ENCODE peak calls at places on chromosomes 3 and 15, in seven cellular contexts. E is tibial nerve, H is HCT116, R is suprapubic skin, A is sigmoid colon, Z is A549, L is HepG2. U is an unnamed sample.

GRCh38 chr15:62454567-62455172 is 289.6 kb upstream of the C2CD4B start:
- DNase-seq in Z (no peak), A (peak; percentile 21), L (no peak), E (no peak), R (no peak), H (no peak), U (no peak)

GRCh38 chr3:101170047-101170771 is 150.2 kb downstream of the IMPG2 start:
- DNase-seq in R (no peak), Z (no peak), L (no peak), H (no peak), E (no peak), A (peak; percentile 66), U (no peak)

GRCh38 chr15:50993598-50993997 is 85.1 kb downstream of the AP4E1 start:
- DNase-seq in Z (no peak), A (no peak), E (no peak), L (no peak), R (no peak), H (no peak), U (no peak)

GRCh38 chr15:51768018-51768417 is 16.6 kb downstream of the TMOD2 start:
- DNase-seq in L (no peak), A (no peak), Z (no peak), R (no peak), E (no peak), H (no peak), U (no peak)

GRCh38 chr15:45121706-45122417 is 7.7 kb downstream of the DUOXA2 start:
- DNase-seq in E (no peak), L (peak; percentile 56), H (peak; percentile 16), Z (peak; percentile 60), A (no peak), R (no peak), U (no peak)

GRCh38 chr15:66078196-66078928 is 175.2 kb downstream of the MEGF11 start:
- DNase-seq in Z (no peak), L (no peak), E (no peak), H (no peak), A (peak; percentile 40), R (no peak), U (no peak)

GRCh38 chr3:188683032-188683491 is 488.7 kb upstream of the TPRG1 start:
- DNase-seq in E (no peak), H (no peak), Z (no peak), A (no peak), R (no peak), L (peak; percentile 6), U (no peak)

GRCh38 chr3:59660852-59661624 is 611.2 kb upstream of the CFAP20DC start:
- DNase-seq in R (no peak), H (no peak), A (no peak), E (no peak), Z (peak; percentile 19), L (no peak), U (no peak)

GRCh38 chr3:55673764-55674163 is 186.7 kb upstream of the WNT5A start:
- DNase-seq in E (no peak), Z (no peak), R (no peak), A (no peak), H (no peak), L (no peak), U (no peak)

GRCh38 chr3:16277471-16277870 is 12.5 kb downstream of the OXNAD1 start:
- DNase-seq in L (no peak), E (no peak), H (no peak), Z (no peak), A (no peak), R (no peak), U (no peak)

GRCh38 chr3:176931991-176932390 is 265.3 kb downstream of the TBL1XR1 start:
- DNase-seq in R (no peak), A (no peak), E (no peak), Z (no peak), H (no peak), L (no peak), U (no peak)
- TF ChIP-seq POLR2A in R (no peak), A (no peak), E (no peak), Z (no peak), H (no peak), L (no peak), U (no peak)

GRCh38 chr3:25291524-25291923 is 136.5 kb upstream of the RARB start:
- DNase-seq in A (no peak), R (no peak), E (no peak), H (no peak), L (no peak), Z (no peak), U (no peak)
- TF ChIP-seq POLR2A in A (no peak), R (no peak), E (no peak), H (no peak), L (no peak), Z (no peak), U (no peak)

DNA sequence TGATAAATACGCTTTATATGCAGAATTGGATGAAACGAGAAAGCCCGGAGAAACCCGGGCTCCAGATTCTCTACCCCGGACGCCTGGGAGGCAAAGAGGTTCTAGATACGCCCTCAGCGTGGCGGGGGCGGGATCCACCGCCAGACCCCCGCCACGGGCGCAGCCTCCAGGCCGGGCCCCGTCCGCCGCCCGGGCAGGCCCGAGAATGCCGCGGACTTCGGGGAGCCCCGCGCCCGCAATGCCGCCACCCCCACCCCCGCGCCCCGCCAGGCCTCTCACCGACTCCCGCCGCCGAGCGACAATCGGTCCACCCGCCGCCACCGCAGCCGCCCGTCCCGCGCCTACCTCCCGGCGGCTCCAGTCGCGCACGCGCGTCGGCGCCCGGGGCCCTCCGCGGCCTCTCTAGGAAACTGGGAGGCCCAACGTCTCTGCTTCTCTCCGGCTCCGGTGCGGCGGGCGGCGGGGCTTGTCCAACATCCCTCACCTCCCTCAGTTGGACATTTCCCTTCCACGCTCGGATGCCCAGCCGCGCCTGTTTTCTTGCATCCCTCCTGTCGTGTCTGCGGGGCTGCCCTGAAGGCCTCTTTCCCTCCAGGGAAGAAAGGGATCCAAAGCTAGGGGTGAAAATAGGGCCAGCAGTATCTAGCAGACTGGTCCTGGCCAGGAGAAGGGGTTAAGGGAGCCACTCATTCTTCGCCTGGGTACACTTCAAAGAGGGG is at the start of gene ZNF445:
- DNase-seq in L (peak; percentile 67), Z (peak; percentile 80), R (peak; percentile 87), A (peak; percentile 88), H (peak; percentile 48), E (peak; percentile 39), U (no peak)
- TF ChIP-seq POLR2A in L (peak; percentile 60), Z (peak; percentile 57), R (no peak), A (no peak), H (peak; percentile 58), E (peak; percentile 15), U (no peak)

DNA sequence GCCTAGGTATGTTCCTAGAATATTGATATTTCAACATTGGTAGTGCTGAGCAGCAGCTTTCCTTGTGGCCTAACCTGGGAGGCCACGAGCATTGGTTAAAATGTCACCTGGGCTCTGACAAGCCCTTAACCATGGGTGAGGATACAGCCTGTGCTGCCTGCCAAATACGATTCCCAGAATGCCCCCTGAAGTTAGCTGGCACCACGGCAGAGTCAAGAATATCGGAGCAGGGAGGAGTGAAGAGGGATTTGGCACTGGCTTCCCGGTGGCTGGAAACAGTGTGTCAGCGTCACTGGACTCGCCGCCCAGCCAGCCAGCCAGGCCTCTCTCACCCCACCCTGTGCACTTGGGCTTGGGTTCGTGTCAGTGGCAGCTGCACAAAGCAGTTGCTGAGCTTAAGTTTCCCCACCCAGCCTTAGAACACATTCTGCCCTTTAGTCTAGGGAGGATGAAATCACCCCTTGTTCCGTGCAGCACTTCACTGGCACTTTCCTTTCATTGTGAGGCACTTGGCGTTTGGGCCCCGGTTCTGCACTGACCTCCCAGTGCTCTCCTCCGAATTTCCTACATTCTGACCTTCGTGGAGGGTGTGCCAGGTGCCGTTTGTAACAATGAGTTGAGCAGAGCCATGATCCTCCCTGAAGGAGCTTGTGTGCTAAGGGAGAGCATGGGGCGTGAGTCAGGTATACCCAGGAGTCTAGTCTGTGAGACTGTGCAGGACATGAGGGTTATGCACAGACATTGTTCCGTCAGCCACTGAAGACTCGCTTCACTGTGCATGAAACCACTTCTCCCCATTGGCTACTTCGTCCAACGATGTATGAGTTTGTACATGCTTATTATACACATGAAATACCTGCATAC is 152.8 kb upstream of the BHLHE40 start:
- DNase-seq in L (no peak), A (peak; percentile 91), H (no peak), Z (peak; percentile 72), R (no peak), E (peak; percentile 69), U (no peak)
- TF ChIP-seq POLR2A in L (no peak), A (peak; percentile 14), H (no peak), Z (no peak), R (no peak), E (peak; percentile 39), U (no peak)

GRCh38 chr3:44712455-44713075 is at the start of gene ZNF502:
- DNase-seq in Z (peak; percentile 89), A (peak; percentile 93), E (peak; percentile 63), R (peak; percentile 86), H (peak; percentile 66), L (no peak), U (no peak)
- TF ChIP-seq POLR2A in Z (no peak), A (peak; percentile 41), E (no peak), R (no peak), H (no peak), L (no peak), U (no peak)

GRCh38 chr3:132723551-132723950 is 1.3 kb upstream of the NPHP3 start:
- DNase-seq in A (no peak), H (no peak), R (no peak), E (no peak), Z (no peak), L (no peak), U (no peak)

GRCh38 chr3:132722165-132723023 is at the start of gene NPHP3:
- DNase-seq in Z (peak; percentile 94), H (peak; percentile 86), A (peak; percentile 99), E (peak; percentile 95), R (peak; percentile 99), L (peak; percentile 84), U (peak; percentile 99)

GRCh38 chr3:132726341-132726823 is 4.2 kb upstream of the NPHP3 start:
- DNase-seq in L (peak; percentile 39), H (no peak), E (no peak), R (no peak), Z (peak; percentile 19), A (no peak), U (no peak)

GRCh38 chr3:132721479-132722164 is 587 bp downstream of the NPHP3 start:
- DNase-seq in E (peak; percentile 43), H (no peak), R (peak; percentile 91), L (peak; percentile 59), Z (peak; percentile 70), A (peak; percentile 85), U (no peak)

DNA sequence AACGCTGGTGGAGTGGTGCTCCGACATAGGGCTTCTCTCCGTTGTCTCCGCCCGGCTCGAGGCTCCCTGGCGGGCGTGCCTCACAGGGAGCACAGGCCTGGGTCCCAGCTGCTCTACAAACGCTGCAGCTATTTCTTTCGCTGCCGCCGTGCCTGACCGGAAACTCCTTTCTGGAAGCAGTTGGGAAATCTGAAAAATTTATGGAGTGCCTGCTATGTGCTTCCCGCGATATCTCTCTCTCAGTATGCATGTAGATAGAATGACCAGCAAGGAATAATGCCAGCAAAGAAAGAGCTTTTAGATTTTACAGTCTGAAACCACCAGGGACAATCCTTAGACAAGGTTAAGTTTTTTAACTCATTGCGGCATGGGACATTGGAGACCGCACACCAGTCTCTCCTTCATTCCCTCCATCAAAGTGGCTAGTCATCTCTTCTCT is 834 bp upstream of the NPHP3 start:
- DNase-seq in Z (no peak), L (no peak), A (no peak), R (no peak), E (no peak), H (no peak), U (no peak)
- TF ChIP-seq POLR2A in Z (peak; percentile 83), L (no peak), A (no peak), R (no peak), E (peak; percentile 85), H (no peak), U (no peak)